ENCODE peak calls at places on chromosomes 11 and 22, in nine cellular contexts. One of them, this sample, is unnamed.
A peak's percentile ranks its signal among the peaks of the same experiment; 100 is the strongest.

GRCh38 chr11:45930031-45930794 is 7.8 kb downstream of the LARGE2 start:
- DNase-seq in kidney tubule cell: peak; percentile 60
- DNase-seq in A172: no peak
- DNase-seq in NCI-H510A treated with DMSO at 0.1 percent for 48 hours: peak; percentile 27
- DNase-seq in NCI-H146: peak; percentile 89
- DNase-seq in Karpas-422: peak; percentile 97
- DNase-seq in AG09319: no peak
- DNase-seq in Right ventricle myocardium superior: peak; percentile 71
- DNase-seq in activated CD8-positive, alpha-beta T cell treated with anti-CD3 and anti-CD28 coated beads, Interleukin-2, amount 10 ng/mL, durations not matched to agents 7 days and 5 days: peak; percentile 64
- DNase-seq in this sample: peak; percentile 63

GRCh38 chr22:43516386-43516785 is 104.6 kb downstream of the MPPED1 start:
- DNase-seq in kidney tubule cell: no peak
- DNase-seq in A172: no peak
- DNase-seq in NCI-H510A treated with DMSO at 0.1 percent for 48 hours: no peak
- DNase-seq in NCI-H146: no peak
- DNase-seq in Karpas-422: no peak
- DNase-seq in AG09319: no peak
- DNase-seq in Right ventricle myocardium superior: no peak
- DNase-seq in activated CD8-positive, alpha-beta T cell treated with anti-CD3 and anti-CD28 coated beads, Interleukin-2, amount 10 ng/mL, durations not matched to agents 7 days and 5 days: no peak
- DNase-seq in this sample: no peak

GRCh38 chr11:789951-790350 is at the start of gene CEND1:
- DNase-seq in kidney tubule cell: peak; percentile 35
- DNase-seq in A172: no peak
- DNase-seq in NCI-H510A treated with DMSO at 0.1 percent for 48 hours: peak; percentile 7
- DNase-seq in NCI-H146: peak; percentile 65
- DNase-seq in Karpas-422: peak; percentile 93
- DNase-seq in AG09319: no peak
- DNase-seq in Right ventricle myocardium superior: no peak
- DNase-seq in activated CD8-positive, alpha-beta T cell treated with anti-CD3 and anti-CD28 coated beads, Interleukin-2, amount 10 ng/mL, durations not matched to agents 7 days and 5 days: peak; percentile 54
- DNase-seq in this sample: no peak

GRCh38 chr11:94457118-94458029 is 36.3 kb downstream of the MRE11 start:
- DNase-seq in kidney tubule cell: peak; percentile 77
- DNase-seq in A172: no peak
- DNase-seq in NCI-H510A treated with DMSO at 0.1 percent for 48 hours: no peak
- DNase-seq in NCI-H146: no peak
- DNase-seq in Karpas-422: no peak
- DNase-seq in AG09319: no peak
- DNase-seq in Right ventricle myocardium superior: no peak
- DNase-seq in activated CD8-positive, alpha-beta T cell treated with anti-CD3 and anti-CD28 coated beads, Interleukin-2, amount 10 ng/mL, durations not matched to agents 7 days and 5 days: no peak
- DNase-seq in this sample: no peak

GRCh38 chr11:64088159-64089026 is 52.7 kb downstream of the FLRT1 start:
- DNase-seq in kidney tubule cell: peak; percentile 21
- DNase-seq in A172: no peak
- DNase-seq in NCI-H510A treated with DMSO at 0.1 percent for 48 hours: peak; percentile 34
- DNase-seq in NCI-H146: no peak
- DNase-seq in Karpas-422: peak; percentile 80
- DNase-seq in AG09319: no peak
- DNase-seq in Right ventricle myocardium superior: no peak
- DNase-seq in activated CD8-positive, alpha-beta T cell treated with anti-CD3 and anti-CD28 coated beads, Interleukin-2, amount 10 ng/mL, durations not matched to agents 7 days and 5 days: no peak
- DNase-seq in this sample: no peak

GRCh38 chr22:28909375-28909774 is 26.0 kb downstream of the ZNRF3 start:
- DNase-seq in kidney tubule cell: no peak
- DNase-seq in A172: no peak
- DNase-seq in NCI-H510A treated with DMSO at 0.1 percent for 48 hours: no peak
- DNase-seq in NCI-H146: no peak
- DNase-seq in Karpas-422: no peak
- DNase-seq in AG09319: no peak
- DNase-seq in Right ventricle myocardium superior: no peak
- DNase-seq in activated CD8-positive, alpha-beta T cell treated with anti-CD3 and anti-CD28 coated beads, Interleukin-2, amount 10 ng/mL, durations not matched to agents 7 days and 5 days: peak; percentile 38
- DNase-seq in this sample: no peak

GRCh38 chr22:30253205-30253852 is 6.8 kb upstream of the LIF start:
- DNase-seq in kidney tubule cell: peak; percentile 98
- DNase-seq in A172: peak; percentile 88
- DNase-seq in NCI-H510A treated with DMSO at 0.1 percent for 48 hours: peak; percentile 50
- DNase-seq in NCI-H146: no peak
- DNase-seq in Karpas-422: no peak
- DNase-seq in AG09319: no peak
- DNase-seq in Right ventricle myocardium superior: peak; percentile 86
- DNase-seq in activated CD8-positive, alpha-beta T cell treated with anti-CD3 and anti-CD28 coated beads, Interleukin-2, amount 10 ng/mL, durations not matched to agents 7 days and 5 days: no peak
- DNase-seq in this sample: no peak

GRCh38 chr11:36037031-36037430 is 93.2 kb downstream of the LDLRAD3 start:
- DNase-seq in kidney tubule cell: peak; percentile 88
- DNase-seq in A172: peak; percentile 52
- DNase-seq in NCI-H510A treated with DMSO at 0.1 percent for 48 hours: no peak
- DNase-seq in NCI-H146: no peak
- DNase-seq in Karpas-422: no peak
- DNase-seq in AG09319: no peak
- DNase-seq in Right ventricle myocardium superior: peak; percentile 56
- DNase-seq in activated CD8-positive, alpha-beta T cell treated with anti-CD3 and anti-CD28 coated beads, Interleukin-2, amount 10 ng/mL, durations not matched to agents 7 days and 5 days: no peak
- DNase-seq in this sample: no peak

GRCh38 chr11:112318193-112318592 is 57.5 kb upstream of the PLET1 start:
- DNase-seq in kidney tubule cell: peak; percentile 89
- DNase-seq in A172: peak; percentile 66
- DNase-seq in NCI-H510A treated with DMSO at 0.1 percent for 48 hours: no peak
- DNase-seq in NCI-H146: no peak
- DNase-seq in Karpas-422: no peak
- DNase-seq in AG09319: peak; percentile 70
- DNase-seq in Right ventricle myocardium superior: no peak
- DNase-seq in activated CD8-positive, alpha-beta T cell treated with anti-CD3 and anti-CD28 coated beads, Interleukin-2, amount 10 ng/mL, durations not matched to agents 7 days and 5 days: no peak
- DNase-seq in this sample: no peak

GRCh38 chr11:21546715-21547114 is 646.2 kb upstream of the ANO5 start:
- DNase-seq in kidney tubule cell: no peak
- DNase-seq in A172: no peak
- DNase-seq in NCI-H510A treated with DMSO at 0.1 percent for 48 hours: no peak
- DNase-seq in NCI-H146: no peak
- DNase-seq in Karpas-422: no peak
- DNase-seq in AG09319: no peak
- DNase-seq in Right ventricle myocardium superior: no peak
- DNase-seq in activated CD8-positive, alpha-beta T cell treated with anti-CD3 and anti-CD28 coated beads, Interleukin-2, amount 10 ng/mL, durations not matched to agents 7 days and 5 days: no peak
- DNase-seq in this sample: no peak

GRCh38 chr11:61666684-61667297 is 13.4 kb upstream of the DAGLA start:
- DNase-seq in kidney tubule cell: no peak
- DNase-seq in A172: no peak
- DNase-seq in NCI-H510A treated with DMSO at 0.1 percent for 48 hours: no peak
- DNase-seq in NCI-H146: peak; percentile 69
- DNase-seq in Karpas-422: no peak
- DNase-seq in AG09319: no peak
- DNase-seq in Right ventricle myocardium superior: no peak
- DNase-seq in activated CD8-positive, alpha-beta T cell treated with anti-CD3 and anti-CD28 coated beads, Interleukin-2, amount 10 ng/mL, durations not matched to agents 7 days and 5 days: no peak
- DNase-seq in this sample: no peak

GRCh38 chr11:47406896-47407745 is 1.3 kb upstream of the SLC39A13 start:
- DNase-seq in kidney tubule cell: no peak
- DNase-seq in A172: no peak
- DNase-seq in NCI-H510A treated with DMSO at 0.1 percent for 48 hours: no peak
- DNase-seq in NCI-H146: no peak
- DNase-seq in Karpas-422: peak; percentile 77
- DNase-seq in AG09319: no peak
- DNase-seq in Right ventricle myocardium superior: peak; percentile 45
- DNase-seq in activated CD8-positive, alpha-beta T cell treated with anti-CD3 and anti-CD28 coated beads, Interleukin-2, amount 10 ng/mL, durations not matched to agents 7 days and 5 days: no peak
- DNase-seq in this sample: peak; percentile 70

GRCh38 chr11:12674936-12675696 is 895 bp downstream of the TEAD1 start:
- DNase-seq in kidney tubule cell: peak; percentile 49
- DNase-seq in A172: no peak
- DNase-seq in NCI-H510A treated with DMSO at 0.1 percent for 48 hours: peak; percentile 23
- DNase-seq in NCI-H146: peak; percentile 42
- DNase-seq in Karpas-422: no peak
- DNase-seq in AG09319: no peak
- DNase-seq in Right ventricle myocardium superior: peak; percentile 60
- DNase-seq in activated CD8-positive, alpha-beta T cell treated with anti-CD3 and anti-CD28 coated beads, Interleukin-2, amount 10 ng/mL, durations not matched to agents 7 days and 5 days: no peak
- DNase-seq in this sample: peak; percentile 79

GRCh38 chr11:83303358-83303757 is 17.2 kb upstream of the CCDC90B start:
- DNase-seq in kidney tubule cell: no peak
- DNase-seq in A172: no peak
- DNase-seq in NCI-H510A treated with DMSO at 0.1 percent for 48 hours: no peak
- DNase-seq in NCI-H146: no peak
- DNase-seq in Karpas-422: no peak
- DNase-seq in AG09319: no peak
- DNase-seq in Right ventricle myocardium superior: no peak
- DNase-seq in activated CD8-positive, alpha-beta T cell treated with anti-CD3 and anti-CD28 coated beads, Interleukin-2, amount 10 ng/mL, durations not matched to agents 7 days and 5 days: no peak
- DNase-seq in this sample: no peak

GRCh38 chr11:85182437-85183109 is 444.6 kb downstream of the DLG2 start:
- DNase-seq in kidney tubule cell: peak; percentile 31
- DNase-seq in A172: peak; percentile 53
- DNase-seq in NCI-H510A treated with DMSO at 0.1 percent for 48 hours: no peak
- DNase-seq in NCI-H146: peak; percentile 5
- DNase-seq in Karpas-422: peak; percentile 82
- DNase-seq in AG09319: no peak
- DNase-seq in Right ventricle myocardium superior: no peak
- DNase-seq in activated CD8-positive, alpha-beta T cell treated with anti-CD3 and anti-CD28 coated beads, Interleukin-2, amount 10 ng/mL, durations not matched to agents 7 days and 5 days: no peak
- DNase-seq in this sample: no peak

GRCh38 chr22:17767236-17768065 is 6.8 kb downstream of the BID start:
- DNase-seq in kidney tubule cell: no peak
- DNase-seq in A172: no peak
- DNase-seq in NCI-H510A treated with DMSO at 0.1 percent for 48 hours: no peak
- DNase-seq in NCI-H146: no peak
- DNase-seq in Karpas-422: no peak
- DNase-seq in AG09319: no peak
- DNase-seq in Right ventricle myocardium superior: no peak
- DNase-seq in activated CD8-positive, alpha-beta T cell treated with anti-CD3 and anti-CD28 coated beads, Interleukin-2, amount 10 ng/mL, durations not matched to agents 7 days and 5 days: peak; percentile 75
- DNase-seq in this sample: no peak

GRCh38 chr22:31089101-31090100 is 8.3 kb downstream of the SMTN start:
- DNase-seq in kidney tubule cell: peak; percentile 27
- DNase-seq in A172: no peak
- DNase-seq in NCI-H510A treated with DMSO at 0.1 percent for 48 hours: no peak
- DNase-seq in NCI-H146: no peak
- DNase-seq in Karpas-422: peak; percentile 79
- DNase-seq in AG09319: no peak
- DNase-seq in Right ventricle myocardium superior: peak; percentile 77
- DNase-seq in activated CD8-positive, alpha-beta T cell treated with anti-CD3 and anti-CD28 coated beads, Interleukin-2, amount 10 ng/mL, durations not matched to agents 7 days and 5 days: peak; percentile 43
- DNase-seq in this sample: peak; percentile 91

GRCh38 chr11:27717801-27718229 is 17.6 kb upstream of the BDNF start:
- DNase-seq in kidney tubule cell: peak; percentile 15
- DNase-seq in A172: no peak
- DNase-seq in NCI-H510A treated with DMSO at 0.1 percent for 48 hours: no peak
- DNase-seq in NCI-H146: peak; percentile 20
- DNase-seq in Karpas-422: no peak
- DNase-seq in AG09319: no peak
- DNase-seq in Right ventricle myocardium superior: no peak
- DNase-seq in activated CD8-positive, alpha-beta T cell treated with anti-CD3 and anti-CD28 coated beads, Interleukin-2, amount 10 ng/mL, durations not matched to agents 7 days and 5 days: no peak
- DNase-seq in this sample: no peak

GRCh38 chr11:35951659-35952058 is 7.8 kb downstream of the LDLRAD3 start:
- DNase-seq in kidney tubule cell: no peak
- DNase-seq in A172: no peak
- DNase-seq in NCI-H510A treated with DMSO at 0.1 percent for 48 hours: peak; percentile 17
- DNase-seq in NCI-H146: no peak
- DNase-seq in Karpas-422: no peak
- DNase-seq in AG09319: no peak
- DNase-seq in Right ventricle myocardium superior: no peak
- DNase-seq in activated CD8-positive, alpha-beta T cell treated with anti-CD3 and anti-CD28 coated beads, Interleukin-2, amount 10 ng/mL, durations not matched to agents 7 days and 5 days: no peak
- DNase-seq in this sample: no peak

GRCh38 chr11:67406420-67406968 is 2.6 kb downstream of the TBC1D10C start:
- DNase-seq in kidney tubule cell: no peak
- DNase-seq in A172: no peak
- DNase-seq in NCI-H510A treated with DMSO at 0.1 percent for 48 hours: no peak
- DNase-seq in NCI-H146: no peak
- DNase-seq in Karpas-422: no peak
- DNase-seq in AG09319: no peak
- DNase-seq in Right ventricle myocardium superior: no peak
- DNase-seq in activated CD8-positive, alpha-beta T cell treated with anti-CD3 and anti-CD28 coated beads, Interleukin-2, amount 10 ng/mL, durations not matched to agents 7 days and 5 days: peak; percentile 25
- DNase-seq in this sample: no peak

GRCh38 chr22:30325724-30326703 is 727 bp downstream of the TBC1D10A start:
- DNase-seq in kidney tubule cell: peak; percentile 52
- DNase-seq in A172: no peak
- DNase-seq in NCI-H510A treated with DMSO at 0.1 percent for 48 hours: no peak
- DNase-seq in NCI-H146: no peak
- DNase-seq in Karpas-422: peak; percentile 69
- DNase-seq in AG09319: no peak
- DNase-seq in Right ventricle myocardium superior: peak; percentile 57
- DNase-seq in activated CD8-positive, alpha-beta T cell treated with anti-CD3 and anti-CD28 coated beads, Interleukin-2, amount 10 ng/mL, durations not matched to agents 7 days and 5 days: peak; percentile 43
- DNase-seq in this sample: peak; percentile 78

GRCh38 chr11:120883404-120884135 is 140.3 kb upstream of the TBCEL start:
- DNase-seq in kidney tubule cell: no peak
- DNase-seq in A172: peak; percentile 1
- DNase-seq in NCI-H510A treated with DMSO at 0.1 percent for 48 hours: no peak
- DNase-seq in NCI-H146: no peak
- DNase-seq in Karpas-422: no peak
- DNase-seq in AG09319: no peak
- DNase-seq in Right ventricle myocardium superior: peak; percentile 62
- DNase-seq in activated CD8-positive, alpha-beta T cell treated with anti-CD3 and anti-CD28 coated beads, Interleukin-2, amount 10 ng/mL, durations not matched to agents 7 days and 5 days: no peak
- DNase-seq in this sample: no peak

This sample was measured in sigmoid colon.